ENCODE peak calls at places on chromosome 11, in four cellular contexts. A is GM19239, Y is pancreas, M is NCI-H460. H is an unnamed sample.

GRCh38 chr11:29263971-29264682 is 752.7 kb downstream of the KCNA4 start:
- DNase-seq in A (no peak), Y (no peak), M (no peak), H (no peak)

GRCh38 chr11:62536301-62536957 is 10.2 kb downstream of the AHNAK start:
- DNase-seq in M (no peak), Y (no peak), A (no peak), H (no peak)

GRCh38 chr11:64837887-64838351 is 6.5 kb downstream of the CDC42BPG start:
- DNase-seq in A (no peak), M (no peak), Y (no peak), H (no peak)

GRCh38 chr11:102927624-102927990 is 27.9 kb downstream of the MMP13 start:
- DNase-seq in A (no peak), Y (no peak), M (no peak), H (no peak)

GRCh38 chr11:48064306-48064705 is 83.9 kb downstream of the PTPRJ start:
- DNase-seq in Y (no peak), M (no peak), A (no peak), H (no peak)

GRCh38 chr11:91596111-91596510 is 628.5 kb upstream of the FAT3 start:
- DNase-seq in A (no peak), Y (no peak), M (no peak), H (no peak)

GRCh38 chr11:35714882-35715612 is 52.5 kb downstream of the TRIM44 start:
- DNase-seq in A (peak), Y (no peak), M (no peak), H (no peak)

GRCh38 chr11:102026975-102027374 is 20.3 kb upstream of the CFAP300 start:
- DNase-seq in Y (no peak), M (no peak), A (no peak), H (no peak)

GRCh38 chr11:69638941-69639681 is 1.8 kb upstream of the CCND1 start:
- DNase-seq in A (peak), M (peak), Y (peak), H (peak)

GRCh38 chr11:93542753-93543246 is 391 bp downstream of the SMCO4 start:
- DNase-seq in A (peak), M (no peak), Y (peak), H (no peak)

GRCh38 chr11:68402355-68403031 is 58.1 kb upstream of the PPP6R3 start:
- DNase-seq in M (no peak), Y (no peak), A (no peak), H (no peak)

H was measured in SK-N-MC.